ENCODE peak calls at places on chromosome 5, in four cellular contexts. Y is WTC11, M is K562, X is HepG2. R is an unnamed sample.

GRCh38 chr5:133848306-133848924 is 120.0 kb downstream of the C5orf15 start:
- DNase-seq in Y (no peak), X (peak; percentile 20), M (no peak), R (no peak)

GRCh38 chr5:30918171-30918570 is 275.3 kb upstream of the CDH6 start:
- DNase-seq in Y (no peak), M (no peak), X (no peak), R (no peak)

GRCh38 chr5:108650997-108651396 is 96.7 kb upstream of the FER start:
- DNase-seq in Y (no peak), X (no peak), M (no peak), R (no peak)

GRCh38 chr5:96736937-96737336 is 70.8 kb downstream of the ERAP1 start:
- DNase-seq in Y (no peak), X (no peak), M (no peak), R (no peak)

GRCh38 chr5:132424167-132424935 is 54.8 kb downstream of the SLC22A5 start:
- DNase-seq in Y (no peak), M (no peak), X (no peak), R (no peak)

GRCh38 chr5:18487928-18488480 is 853.7 kb downstream of the TAF11L14 start:
- DNase-seq in X (no peak), M (no peak), Y (no peak), R (no peak)

GRCh38 chr5:73061593-73061992 is 58.8 kb upstream of the TMEM171 start:
- DNase-seq in Y (no peak), X (no peak), M (no peak), R (no peak)

GRCh38 chr5:50440651-50441478 is at the start of gene EMB:
- DNase-seq in Y (peak; percentile 84), M (no peak), X (no peak), R (peak; percentile 60)

GRCh38 chr5:88732181-88732633 is 150.8 kb downstream of the MEF2C start:
- DNase-seq in X (no peak), M (no peak), Y (no peak), R (no peak)

GRCh38 chr5:151221574-151221973 is 2.3 kb downstream of the CCDC69 start:
- DNase-seq in M (no peak), X (no peak), Y (no peak), R (no peak)

GRCh38 chr5:127275641-127276193 is 14.9 kb upstream of the MEGF10 start:
- DNase-seq in M (no peak), X (no peak), Y (no peak), R (no peak)

GRCh38 chr5:137147346-137147745 is 351.8 kb downstream of the SPOCK1 start:
- DNase-seq in M (no peak), X (no peak), Y (no peak), R (no peak)

GRCh38 chr5:112351225-112351624 is 67.9 kb downstream of the EPB41L4A start:
- DNase-seq in X (no peak), M (no peak), Y (no peak), R (no peak)

GRCh38 chr5:149893403-149893931 is 51.1 kb downstream of the PDE6A start:
- DNase-seq in X (no peak), Y (no peak), M (no peak), R (no peak)

GRCh38 chr5:155834271-155834975 is 492.5 kb upstream of the SGCD start:
- DNase-seq in Y (no peak), X (no peak), M (no peak), R (no peak)

GRCh38 chr5:91584352-91584751 is 201.2 kb upstream of the ARRDC3 start:
- DNase-seq in Y (no peak), X (no peak), M (no peak), R (no peak)

GRCh38 chr5:120538644-120539043 is 74.5 kb downstream of the PRR16 start:
- DNase-seq in M (no peak), Y (no peak), X (no peak), R (no peak)

GRCh38 chr5:170338933-170339779 is 41.6 kb upstream of the LCP2 start:
- DNase-seq in X (no peak), M (peak; percentile 46), Y (peak; percentile 64), R (no peak)

GRCh38 chr5:16666861-16667481 is 50.2 kb upstream of the RETREG1 start:
- DNase-seq in Y (no peak), X (peak; percentile 7), M (no peak), R (no peak)

GRCh38 chr5:67908145-67908765 is 307.3 kb upstream of the PIK3R1 start:
- DNase-seq in Y (no peak), M (no peak), X (no peak), R (no peak)

GRCh38 chr5:54887663-54888062 is 97.7 kb downstream of the ESM1 start:
- DNase-seq in X (no peak), M (no peak), Y (no peak), R (no peak)

GRCh38 chr5:72788851-72789505 is 27.5 kb upstream of the TNPO1 start:
- DNase-seq in Y (no peak), X (peak; percentile 12), M (no peak), R (no peak)

GRCh38 chr5:50921366-50922133 is 255.1 kb downstream of the PARP8 start:
- DNase-seq in M (no peak), X (no peak), Y (no peak), R (no peak)

GRCh38 chr5:98927242-98927987 is 1.4 kb downstream of the CHD1 start:
- DNase-seq in Y (no peak), M (peak; percentile 15), X (no peak), R (peak; percentile 22)

GRCh38 chr5:109650451-109650850 is 39.3 kb upstream of the MAN2A1 start:
- DNase-seq in M (no peak), X (no peak), Y (no peak), R (no peak)

GRCh38 chr5:15446552-15446951 is 53.4 kb upstream of the FBXL7 start:
- DNase-seq in M (no peak), X (no peak), Y (no peak), R (no peak)

GRCh38 chr5:73757421-73757820 is 131.4 kb downstream of the ARHGEF28 start:
- DNase-seq in M (no peak), X (no peak), Y (no peak), R (no peak)

GRCh38 chr5:127746756-127747155 is 43.6 kb downstream of the CCDC192 start:
- DNase-seq in M (no peak), Y (no peak), X (no peak), R (no peak)

GRCh38 chr5:113824307-113824706 is 310.8 kb downstream of the YTHDC2 start:
- DNase-seq in Y (no peak), X (no peak), M (no peak), R (no peak)
- TF ChIP-seq ELF4 in Y (no peak), X (no peak), M (no peak), R (no peak)

GRCh38 chr5:6365977-6366590 is 12.3 kb downstream of the MED10 start:
- DNase-seq in X (no peak), M (no peak), Y (no peak), R (no peak)
- TF ChIP-seq ELF4 in X (no peak), M (no peak), Y (no peak), R (no peak)

GRCh38 chr5:123364443-123364842 is 58.8 kb downstream of the CEP120 start:
- DNase-seq in M (no peak), X (no peak), Y (no peak), R (no peak)

GRCh38 chr5:123365163-123365562 is 58.0 kb downstream of the CEP120 start:
- DNase-seq in Y (no peak), X (no peak), M (no peak), R (no peak)

GRCh38 chr5:123369371-123369968 is 53.7 kb downstream of the CEP120 start:
- DNase-seq in X (no peak), Y (no peak), M (no peak), R (no peak)

GRCh38 chr5:123371575-123372179 is 51.5 kb downstream of the CEP120 start:
- DNase-seq in Y (peak; percentile 75), M (peak; percentile 46), X (peak; percentile 22), R (peak; percentile 55)

GRCh38 chr5:123367739-123368138 is 55.5 kb downstream of the CEP120 start:
- DNase-seq in X (no peak), M (no peak), Y (no peak), R (no peak)
- TF ChIP-seq ELF4 in X (no peak), M (no peak), Y (no peak), R (no peak)

DNA sequence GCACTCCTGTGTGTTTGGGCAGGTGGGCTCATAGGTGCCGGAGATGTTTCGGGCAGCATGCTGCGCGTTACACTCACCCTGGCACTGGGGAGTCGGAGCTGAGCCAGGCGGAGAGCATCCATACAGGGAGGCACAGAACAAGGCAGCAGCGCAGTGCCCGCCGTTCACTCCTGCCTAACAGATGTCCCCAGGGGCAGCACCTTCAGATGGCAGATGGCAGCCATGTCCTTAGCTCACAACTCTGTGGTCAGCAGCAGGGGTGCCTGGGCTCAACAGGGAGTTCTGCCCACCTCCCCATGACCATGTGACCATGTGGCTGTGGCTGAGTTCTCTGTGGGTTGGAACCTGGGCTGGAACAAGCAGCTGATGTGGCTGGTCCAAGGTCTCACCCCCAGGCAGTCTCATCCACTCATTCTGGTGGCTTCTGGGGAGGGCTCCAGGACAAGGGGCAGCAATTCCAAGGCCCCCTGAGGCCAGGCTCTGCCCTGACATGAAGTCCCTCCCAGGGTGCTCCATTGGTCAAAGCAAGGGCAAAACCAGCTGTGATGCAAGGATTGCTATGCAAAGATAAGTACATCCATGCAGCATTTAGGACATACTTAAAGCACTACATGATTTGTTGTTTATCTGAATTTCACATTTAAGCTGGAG is 64.2 kb downstream of the MRPL36 start:
- DNase-seq in M (no peak), Y (no peak), X (no peak), R (no peak)
- TF ChIP-seq ELF4 in M (no peak), Y (no peak), X (no peak), R (no peak)

GRCh38 chr5:6520201-6520600 is 71.5 kb downstream of the UBE2QL1 start:
- DNase-seq in M (no peak), Y (no peak), X (no peak), R (no peak)
- TF ChIP-seq ELF4 in M (no peak), Y (no peak), X (no peak), R (no peak)